ENCODE peak calls at places on chromosomes 1 and 21, in four cellular contexts. Z is activated CD8-positive, alpha-beta T cell treated with anti-CD3 and anti-CD28 coated beads for 36 hours; N is bronchial epithelial cell; U is heart left ventricle. T is an unnamed sample.

GRCh38 chr1:191831572-191831971 is 326.7 kb upstream of the RGS18 start:
- DNase-seq in N (peak), Z (no peak), U (no peak), T (no peak)

GRCh38 chr1:93842750-93843500 is 36.1 kb downstream of the DNTTIP2 start:
- DNase-seq in N (no peak), U (no peak), Z (no peak), T (no peak)

GRCh38 chr1:111481387-111482221 is 7.8 kb downstream of the C1orf162 start:
- DNase-seq in N (peak), U (peak), Z (peak), T (peak)

GRCh38 chr1:65068202-65069011 is 79.6 kb upstream of the AK4 start:
- DNase-seq in Z (peak), U (no peak), N (no peak), T (no peak)

GRCh38 chr1:3827813-3828307 is 29.2 kb downstream of the CEP104 start:
- DNase-seq in N (no peak), Z (no peak), U (no peak), T (no peak)

GRCh38 chr1:20903452-20903851 is 116.3 kb upstream of the HP1BP3 start:
- DNase-seq in N (peak), Z (no peak), U (no peak), T (no peak)

GRCh38 chr1:21261551-21262281 is 28.5 kb downstream of the ECE1 start:
- DNase-seq in Z (peak), N (peak), U (peak), T (no peak)

GRCh38 chr1:241842565-241842964 is 5.4 kb upstream of the EXO1 start:
- DNase-seq in U (no peak), N (peak), Z (no peak), T (no peak)

GRCh38 chr1:93749894-93750301 is 68.3 kb upstream of the BCAR3 start:
- DNase-seq in U (no peak), Z (peak), N (peak), T (peak)

GRCh38 chr1:33363470-33363861 is 42.6 kb upstream of the A3GALT2 start:
- DNase-seq in N (no peak), Z (no peak), U (no peak), T (no peak)

GRCh38 chr1:31243451-31244286 is 4.0 kb upstream of the NKAIN1 start:
- DNase-seq in Z (no peak), N (no peak), U (no peak), T (no peak)

GRCh38 chr1:226133504-226134123 is 52.9 kb downstream of the ACBD3 start:
- DNase-seq in U (no peak), Z (no peak), N (no peak), T (no peak)

GRCh38 chr1:241061062-241061461 is 295.9 kb downstream of the RGS7 start:
- DNase-seq in U (no peak), N (no peak), Z (no peak), T (no peak)

GRCh38 chr1:44507490-44508396 is 102.7 kb downstream of the RNF220 start:
- DNase-seq in N (no peak), Z (no peak), U (no peak), T (no peak)

GRCh38 chr1:182783068-182783467 is 6.5 kb upstream of the NPL start:
- DNase-seq in Z (peak), N (no peak), U (no peak), T (no peak)

GRCh38 chr21:29416268-29416667 is 117.5 kb downstream of the BACH1 start:
- DNase-seq in Z (no peak), U (no peak), N (peak), T (no peak)

GRCh38 chr21:15443740-15444117 is 286.1 kb upstream of the USP25 start:
- DNase-seq in N (no peak), Z (no peak), U (no peak), T (no peak)

GRCh38 chr1:235090406-235091069 is 38.1 kb downstream of the TOMM20 start:
- DNase-seq in U (no peak), N (no peak), Z (no peak), T (no peak)

GRCh38 chr1:10838541-10838940 is 42.1 kb upstream of the CASZ1 start:
- DNase-seq in U (peak), Z (no peak), N (no peak), T (no peak)

GRCh38 chr1:45542591-45542990 is 8.0 kb upstream of the AKR1A1 start:
- DNase-seq in Z (no peak), N (no peak), U (peak), T (no peak)

GRCh38 chr1:223471566-223471965 is 78.4 kb downstream of the CCDC185 start:
- DNase-seq in Z (no peak), U (no peak), N (no peak), T (no peak)

GRCh38 chr1:229947968-229948367 is 119.1 kb upstream of the GALNT2 start:
- DNase-seq in N (peak), U (no peak), Z (no peak), T (no peak)

GRCh38 chr21:39776589-39776988 is 31.6 kb downstream of the IGSF5 start:
- DNase-seq in Z (no peak), U (no peak), N (no peak), T (no peak)

GRCh38 chr1:229046251-229046853 is 224.6 kb upstream of the RAB4A start:
- DNase-seq in Z (no peak), U (no peak), N (no peak), T (no peak)

GRCh38 chr1:53825306-53825705 is 12.8 kb downstream of the NDC1 start:
- DNase-seq in Z (no peak), N (no peak), U (no peak), T (no peak)

GRCh38 chr1:53821380-53821779 is 16.7 kb downstream of the NDC1 start:
- DNase-seq in N (no peak), U (no peak), Z (no peak), T (no peak)

GRCh38 chr1:53822931-53823330 is 15.2 kb downstream of the NDC1 start:
- DNase-seq in Z (no peak), N (no peak), U (no peak), T (no peak)

GRCh38 chr1:53826367-53826766 is 11.7 kb downstream of the NDC1 start:
- DNase-seq in N (peak), Z (no peak), U (no peak), T (no peak)
- TF ChIP-seq CTCF in N (no peak), Z (peak), U (no peak), T (no peak)

DNA sequence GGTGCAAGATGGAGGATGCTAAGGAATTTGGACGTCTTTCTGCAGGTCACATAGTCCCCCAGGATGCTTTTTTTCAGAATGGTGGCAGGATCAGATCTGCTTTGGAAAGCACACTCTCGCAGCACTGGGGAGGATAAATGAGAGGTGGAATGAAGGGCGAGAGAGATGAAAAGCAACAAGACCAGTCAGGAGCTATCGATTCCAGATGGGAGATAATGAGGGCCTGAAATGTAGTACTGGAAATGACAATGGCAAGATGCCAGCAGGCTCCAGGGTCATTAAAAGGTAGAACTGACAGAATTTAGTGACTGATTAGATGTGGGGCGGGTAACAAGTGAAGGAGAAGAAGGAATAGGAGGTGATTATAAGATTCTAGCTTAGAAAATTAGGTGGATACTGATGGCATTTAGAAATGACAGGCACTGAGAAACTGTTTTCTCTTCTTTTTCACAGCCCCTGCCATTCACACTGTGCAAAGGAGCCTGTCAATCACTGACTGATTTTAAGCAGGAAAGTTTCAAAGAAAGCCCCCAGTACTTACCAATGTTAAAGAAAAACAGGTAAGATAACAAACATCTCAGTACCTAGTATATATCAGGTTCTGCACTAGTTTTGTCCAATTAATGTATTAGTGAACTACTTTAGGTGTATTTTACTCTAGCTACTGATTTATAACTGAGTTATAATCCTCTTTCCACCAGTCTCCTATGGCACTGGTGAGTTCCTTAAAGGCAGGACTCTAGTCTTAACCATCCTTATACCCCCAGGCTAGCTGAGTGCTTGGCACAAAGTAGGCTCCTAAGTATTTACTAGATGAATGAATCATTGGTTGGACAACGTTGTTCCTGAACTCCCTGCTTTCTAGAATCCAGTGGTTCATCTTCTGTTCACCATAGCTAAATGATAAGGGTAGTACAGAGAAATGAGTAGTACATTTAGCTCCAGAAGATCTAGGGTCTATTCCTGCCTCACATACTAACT is 9.2 kb downstream of the PIGM start:
- DNase-seq in U (no peak), N (peak), Z (no peak), T (no peak)
- TF ChIP-seq CTCF in U (no peak), N (no peak), Z (no peak), T (no peak)

GRCh38 chr1:19313636-19313959 is 1.5 kb downstream of the SLC66A1 start:
- DNase-seq in N (no peak), Z (no peak), U (no peak), T (no peak)
- TF ChIP-seq CTCF in N (no peak), Z (no peak), U (no peak), T (no peak)

GRCh38 chr1:188941986-188942385 is 1535.7 kb downstream of the BRINP3 start:
- DNase-seq in U (no peak), N (no peak), Z (no peak), T (no peak)

GRCh38 chr1:188937965-188938551 is 1539.6 kb downstream of the BRINP3 start:
- DNase-seq in N (no peak), U (no peak), Z (no peak), T (no peak)
- TF ChIP-seq CTCF in N (no peak), U (no peak), Z (no peak), T (no peak)

GRCh38 chr1:193406901-193407300 is 220.5 kb upstream of the B3GALT2 start:
- DNase-seq in N (peak), U (no peak), Z (peak), T (peak)
- TF ChIP-seq CTCF in N (peak), U (peak), Z (peak), T (peak)

DNA sequence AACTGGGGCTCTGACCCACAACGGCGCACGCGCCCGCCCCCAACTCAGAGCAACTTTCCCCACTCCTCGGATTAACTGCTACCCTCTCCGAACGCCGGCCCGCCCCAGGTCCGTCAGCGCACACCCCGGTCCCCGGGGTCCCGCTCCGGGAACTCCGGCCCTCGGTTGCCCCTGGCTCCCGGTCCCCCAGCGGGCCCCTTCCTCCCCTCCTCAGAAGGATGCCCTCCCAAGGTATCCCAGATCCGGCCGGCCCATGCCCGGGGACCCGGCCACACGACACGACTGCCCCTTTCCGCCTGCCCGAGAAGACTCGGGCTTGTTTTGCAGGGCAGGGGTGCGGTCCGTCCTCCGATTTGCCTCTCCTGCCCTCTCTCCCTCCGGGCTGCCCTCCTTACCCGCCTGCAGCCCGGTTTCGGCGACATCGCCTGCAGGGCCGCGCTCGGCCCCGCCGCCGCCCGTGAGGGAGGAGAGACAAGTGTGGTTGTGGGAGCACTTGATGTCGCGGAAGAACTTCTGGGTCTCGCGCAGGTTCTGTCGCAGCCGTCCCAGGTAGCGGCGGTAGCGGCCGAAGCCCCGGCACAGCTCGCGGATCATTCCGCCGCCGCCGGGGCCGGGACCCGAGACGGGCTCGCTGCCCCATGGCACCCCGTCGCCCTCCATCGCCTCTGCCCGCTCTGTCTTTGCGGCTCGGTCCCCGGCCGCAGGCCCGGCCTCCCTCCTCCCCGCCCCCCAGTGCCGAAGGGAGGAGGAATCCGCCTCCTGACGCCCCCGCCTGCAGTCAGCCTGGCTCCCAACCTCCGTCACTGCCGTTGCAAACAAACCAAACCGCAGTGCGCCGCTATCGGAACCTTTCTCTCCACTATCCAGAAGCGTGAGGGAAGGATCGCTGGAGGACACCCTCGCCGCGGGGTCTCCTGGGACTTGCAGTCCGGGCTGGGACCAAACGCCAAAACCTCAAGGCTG is at the start of gene DSTYK:
- DNase-seq in Z (peak), U (peak), N (peak), T (peak)
- TF ChIP-seq CTCF in Z (no peak), U (peak), N (no peak), T (no peak)

GRCh38 chr21:18705971-18706370 is 302.4 kb upstream of the TMPRSS15 start:
- DNase-seq in N (no peak), U (no peak), Z (no peak), T (no peak)

GRCh38 chr21:18716578-18717138 is 313.1 kb upstream of the TMPRSS15 start:
- DNase-seq in N (no peak), Z (no peak), U (no peak), T (no peak)

DNA sequence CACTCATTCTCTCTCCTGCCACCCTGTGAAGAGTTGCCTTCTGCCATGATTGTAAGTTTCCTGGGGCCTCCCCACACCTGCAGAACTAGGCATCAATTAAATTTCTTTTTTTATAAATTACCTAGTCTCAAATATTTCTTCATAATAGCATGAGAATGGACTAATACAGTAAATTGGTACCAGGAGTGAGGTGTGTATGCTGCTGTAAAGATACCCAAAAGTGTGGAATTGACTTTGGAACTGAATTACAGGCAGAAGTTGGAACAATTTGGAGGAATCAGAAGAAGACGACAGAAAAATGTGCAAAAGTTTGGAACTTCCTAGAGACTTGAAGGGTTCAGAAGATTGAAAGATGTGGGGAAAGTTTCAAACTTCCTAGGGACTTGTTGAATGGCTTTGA is 308.1 kb upstream of the TMPRSS15 start:
- DNase-seq in Z (no peak), U (no peak), N (no peak), T (no peak)
- TF ChIP-seq CTCF in Z (no peak), U (no peak), N (no peak), T (no peak)

GRCh38 chr1:85708826-85709222 is 591 bp upstream of the ZNHIT6 start:
- DNase-seq in N (no peak), U (no peak), Z (no peak), T (no peak)

GRCh38 chr1:85707267-85707989 is 805 bp downstream of the ZNHIT6 start:
- DNase-seq in N (peak), Z (no peak), U (no peak), T (no peak)

GRCh38 chr1:85705940-85706339 is 2.3 kb downstream of the ZNHIT6 start:
- DNase-seq in N (no peak), U (no peak), Z (no peak), T (no peak)

DNA sequence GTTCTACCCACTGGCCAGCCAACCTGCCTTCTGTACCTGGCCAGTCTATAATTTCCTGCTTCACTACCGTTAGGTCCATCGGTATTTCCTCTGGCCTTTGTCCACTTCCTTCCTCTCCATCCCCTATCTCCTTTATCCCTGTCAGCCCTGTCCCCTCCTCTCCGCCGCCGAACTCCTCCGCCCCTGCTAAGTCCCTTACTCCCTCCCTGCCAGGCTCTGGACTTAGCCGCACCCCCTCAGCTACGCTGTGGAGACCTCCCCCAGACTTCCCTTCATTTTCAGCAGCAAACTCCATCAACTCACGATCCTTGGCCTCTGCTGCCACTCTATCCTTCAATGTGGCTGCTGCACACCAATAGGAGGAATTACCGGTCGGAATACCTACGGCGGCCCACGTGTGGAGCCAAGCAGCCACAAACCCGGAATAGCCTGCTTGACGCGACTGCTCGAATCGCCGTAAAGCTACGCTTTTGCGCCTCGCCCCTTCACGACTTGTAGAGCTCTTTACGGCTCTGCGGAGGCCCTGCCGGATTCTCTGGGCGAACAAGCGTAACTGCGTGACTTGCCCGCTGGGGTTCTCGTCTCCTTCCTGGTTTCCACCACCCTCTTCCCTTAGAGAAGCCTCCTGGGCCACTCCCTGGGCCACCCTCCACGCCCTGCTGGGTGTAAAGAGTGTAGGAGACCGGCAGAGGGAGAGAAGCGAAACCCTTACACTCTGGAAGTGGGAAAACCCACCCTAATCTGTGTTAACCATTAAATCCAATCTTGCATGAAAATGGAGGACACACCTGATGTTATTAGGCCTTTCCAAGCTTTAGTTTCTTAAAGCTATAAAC is at the start of gene ZNHIT6:
- DNase-seq in U (peak), N (peak), Z (peak), T (peak)
- TF ChIP-seq CTCF in U (peak), N (peak), Z (peak), T (no peak)

GRCh38 chr1:214602764-214603657 is at the start of gene CENPF:
- DNase-seq in N (peak), Z (peak), U (peak), T (peak)
- TF ChIP-seq CTCF in N (peak), Z (no peak), U (peak), T (no peak)

GRCh38 chr1:52771384-52771783 is 45.1 kb downstream of the ZYG11B start:
- DNase-seq in N (no peak), Z (no peak), U (no peak), T (no peak)

GRCh38 chr1:52769346-52770033 is 43.2 kb downstream of the ZYG11B start:
- DNase-seq in Z (no peak), U (no peak), N (no peak), T (no peak)

GRCh38 chr1:52767881-52768280 is 41.6 kb downstream of the ZYG11B start:
- DNase-seq in U (no peak), N (no peak), Z (no peak), T (no peak)
- TF ChIP-seq CTCF in U (no peak), N (no peak), Z (no peak), T (no peak)